ENCODE peak calls at places on chromosomes 6 and 20, in six cellular contexts. E, F, O, Y, Z and W are unnamed samples.

GRCh38 chr6:41462980-41463930 is 82.9 kb upstream of the FOXP4 start:
- DNase-seq in E (peak; percentile 86), Z (peak; percentile 30), O (peak; percentile 20), Y (peak; percentile 71), F (no peak), W (peak; percentile 22)

GRCh38 chr6:41367700-41368099 is 32.3 kb downstream of the NCR2 start:
- DNase-seq in F (peak; percentile 57), Z (peak; percentile 13), O (no peak), Y (peak; percentile 65), E (peak; percentile 85), W (no peak)

GRCh38 chr20:13873814-13874213 is 89.0 kb downstream of the NDUFAF5 start:
- DNase-seq in Z (no peak), O (no peak), F (no peak), Y (no peak), E (no peak), W (no peak)

GRCh38 chr6:73004817-73005216 is 220.5 kb downstream of the KHDC1L start:
- DNase-seq in Z (no peak), Y (no peak), O (no peak), E (no peak), F (no peak), W (no peak)

GRCh38 chr20:36399147-36399968 is 93.2 kb downstream of the DLGAP4 start:
- DNase-seq in E (peak; percentile 80), F (peak; percentile 46), Z (no peak), O (peak; percentile 76), Y (peak; percentile 76), W (peak; percentile 10)

GRCh38 chr6:32154514-32155161 is 697 bp downstream of the PPT2 start:
- DNase-seq in Z (no peak), O (peak; percentile 70), F (peak; percentile 36), Y (peak; percentile 80), E (peak; percentile 71), W (peak; percentile 67)

GRCh38 chr6:169087436-169088046 is 166.1 kb downstream of the THBS2 start:
- DNase-seq in Y (no peak), F (no peak), E (no peak), O (no peak), Z (no peak), W (no peak)

GRCh38 chr20:19275630-19276071 is 63.2 kb downstream of the SLC24A3 start:
- DNase-seq in O (no peak), Z (no peak), Y (no peak), E (no peak), F (peak; percentile 78), W (no peak)

GRCh38 chr20:53146201-53146891 is 174.2 kb downstream of the TSHZ2 start:
- DNase-seq in Y (no peak), Z (no peak), E (no peak), O (peak; percentile 80), F (no peak), W (no peak)

GRCh38 chr6:166165558-166166313 is 1.9 kb downstream of the TBXT start:
- DNase-seq in F (no peak), Y (no peak), Z (no peak), O (no peak), E (no peak), W (no peak)

GRCh38 chr6:10733151-10733715 is 10.4 kb downstream of the TMEM14C start:
- DNase-seq in F (no peak), O (no peak), E (no peak), Z (no peak), Y (peak; percentile 25), W (no peak)

GRCh38 chr6:2875840-2876207 is 27.3 kb downstream of the SERPINB9 start:
- DNase-seq in F (no peak), Y (peak; percentile 37), E (no peak), O (peak; percentile 51), Z (no peak), W (peak; percentile 52)

GRCh38 chr20:1664911-1665310 is 7.3 kb upstream of the SIRPG start:
- DNase-seq in Y (no peak), F (no peak), E (no peak), Z (no peak), O (peak; percentile 78), W (peak; percentile 30)

GRCh38 chr6:76633259-76633658 is 560.8 kb upstream of the IMPG1 start:
- DNase-seq in O (no peak), Z (no peak), F (no peak), E (no peak), Y (peak; percentile 27), W (no peak)

GRCh38 chr6:158911746-158912158 is 88.2 kb downstream of the RSPH3 start:
- DNase-seq in F (no peak), E (no peak), Z (no peak), Y (no peak), O (peak; percentile 34), W (peak; percentile 41)

GRCh38 chr6:160978141-160978926 is 13.2 kb upstream of the MAP3K4 start:
- DNase-seq in Y (peak; percentile 37), Z (no peak), F (no peak), E (no peak), O (no peak), W (no peak)

GRCh38 chr6:2127484-2127911 is 117.9 kb downstream of the GMDS start:
- DNase-seq in F (no peak), Z (no peak), E (no peak), O (peak; percentile 69), Y (no peak), W (peak; percentile 83)